ENCODE peak calls at places on chromosomes 7 and 10, in ten cellular contexts. T, P, J, S, W, E, L, A, Z and D are unnamed samples.

GRCh38 chr7:50229964-50230363 is 74.6 kb upstream of the IKZF1 start:
- DNase-seq in T (no peak), P (no peak), J (no peak), S (peak), W (no peak), E (no peak), L (peak), A (no peak), Z (no peak), D (no peak)

GRCh38 chr10:59337254-59337653 is 25.1 kb downstream of the FAM13C start:
- DNase-seq in T (no peak), P (no peak), J (no peak), S (peak), W (no peak), E (peak), L (peak), A (no peak), Z (no peak), D (no peak)

GRCh38 chr7:112337177-112337576 is 113.1 kb upstream of the IFRD1 start:
- DNase-seq in T (no peak), P (no peak), J (no peak), S (no peak), W (no peak), E (no peak), L (no peak), A (no peak), Z (no peak), D (no peak)

GRCh38 chr7:56110611-56111010 is 4.3 kb upstream of the CHCHD2 start:
- DNase-seq in T (no peak), P (no peak), J (no peak), S (no peak), W (no peak), E (no peak), L (no peak), A (no peak), Z (no peak), D (no peak)

GRCh38 chr10:68154211-68154497 is 44.9 kb downstream of the MYPN start:
- DNase-seq in T (no peak), P (peak), J (no peak), S (no peak), W (no peak), E (no peak), L (peak), A (no peak), Z (no peak), D (no peak)

GRCh38 chr7:118803-119376 is 73.5 kb upstream of the FAM20C start:
- DNase-seq in T (no peak), P (no peak), J (no peak), S (no peak), W (peak), E (no peak), L (no peak), A (no peak), Z (no peak), D (no peak)

GRCh38 chr7:2689951-2690705 is 2.1 kb downstream of the AMZ1 start:
- DNase-seq in T (no peak), P (no peak), J (no peak), S (peak), W (no peak), E (no peak), L (peak), A (no peak), Z (no peak), D (no peak)

GRCh38 chr7:5422324-5423271 is 1.0 kb downstream of the TNRC18 start:
- DNase-seq in T (peak), P (peak), J (no peak), S (no peak), W (no peak), E (no peak), L (no peak), A (no peak), Z (no peak), D (no peak)

GRCh38 chr7:39294022-39294421 is 272.2 kb upstream of the YAE1 start:
- DNase-seq in T (no peak), P (no peak), J (no peak), S (no peak), W (no peak), E (no peak), L (no peak), A (no peak), Z (no peak), D (no peak)

GRCh38 chr10:110815354-110816004 is 56.2 kb upstream of the PDCD4 start:
- DNase-seq in T (peak), P (no peak), J (no peak), S (peak), W (no peak), E (no peak), L (no peak), A (no peak), Z (no peak), D (no peak)

GRCh38 chr10:104406715-104407517 is 53.3 kb downstream of the CFAP58 start:
- DNase-seq in T (peak), P (no peak), J (peak), S (peak), W (no peak), E (no peak), L (peak), A (no peak), Z (no peak), D (no peak)

GRCh38 chr7:98399462-98399861 is 1.4 kb downstream of the BAIAP2L1 start:
- DNase-seq in T (no peak), P (no peak), J (no peak), S (peak), W (no peak), E (no peak), L (no peak), A (no peak), Z (no peak), D (no peak)

GRCh38 chr7:55546826-55547225 is 25.5 kb downstream of the VOPP1 start:
- DNase-seq in T (no peak), P (no peak), J (peak), S (peak), W (no peak), E (peak), L (peak), A (no peak), Z (no peak), D (no peak)

GRCh38 chr10:17454181-17454800 is at the start of gene ST8SIA6:
- DNase-seq in T (peak), P (peak), J (no peak), S (peak), W (no peak), E (peak), L (peak), A (peak), Z (peak), D (peak)

GRCh38 chr10:84335516-84335915 is 7.1 kb downstream of the CCSER2 start:
- DNase-seq in T (no peak), P (no peak), J (no peak), S (no peak), W (no peak), E (no peak), L (peak), A (no peak), Z (no peak), D (no peak)

GRCh38 chr10:123995082-123995460 is 98.3 kb downstream of the CHST15 start:
- DNase-seq in T (no peak), P (no peak), J (peak), S (no peak), W (peak), E (no peak), L (peak), A (no peak), Z (no peak), D (no peak)

GRCh38 chr10:116888380-116889055 is 39.2 kb downstream of the ENO4 start:
- DNase-seq in T (no peak), P (no peak), J (peak), S (no peak), W (no peak), E (no peak), L (peak), A (peak), Z (no peak), D (no peak)

GRCh38 chr10:70054902-70055301 is 2.3 kb downstream of the MACROH2A2 start:
- DNase-seq in T (no peak), P (no peak), J (no peak), S (no peak), W (no peak), E (no peak), L (no peak), A (no peak), Z (no peak), D (no peak)

GRCh38 chr7:92873776-92874175 is 37.4 kb upstream of the CDK6 start:
- DNase-seq in T (no peak), P (no peak), J (no peak), S (no peak), W (no peak), E (no peak), L (peak), A (no peak), Z (no peak), D (no peak)

GRCh38 chr10:35637456-35637855 is 4.6 kb downstream of the FZD8 start:
- DNase-seq in T (no peak), P (peak), J (no peak), S (no peak), W (no peak), E (no peak), L (peak), A (peak), Z (no peak), D (no peak)

GRCh38 chr7:112018305-112019030 is 187.7 kb downstream of the DOCK4 start:
- DNase-seq in T (no peak), P (no peak), J (no peak), S (no peak), W (no peak), E (no peak), L (peak), A (no peak), Z (no peak), D (no peak)

GRCh38 chr7:32051128-32051527 is 19.1 kb downstream of the PDE1C start:
- DNase-seq in T (no peak), P (no peak), J (no peak), S (no peak), W (no peak), E (no peak), L (no peak), A (no peak), Z (no peak), D (no peak)

GRCh38 chr7:135957627-135958026 is 19.5 kb downstream of the MTPN start:
- DNase-seq in T (no peak), P (no peak), J (no peak), S (no peak), W (no peak), E (no peak), L (no peak), A (no peak), Z (no peak), D (no peak)

GRCh38 chr7:83970081-83970480 is 224.5 kb downstream of the SEMA3A start:
- DNase-seq in T (no peak), P (no peak), J (no peak), S (no peak), W (no peak), E (no peak), L (no peak), A (no peak), Z (no peak), D (no peak)

GRCh38 chr10:4672199-4672598 is 153.8 kb upstream of the AKR1E2 start:
- DNase-seq in T (no peak), P (no peak), J (no peak), S (no peak), W (no peak), E (no peak), L (no peak), A (no peak), Z (no peak), D (no peak)

GRCh38 chr7:54764861-54765260 is 5.8 kb upstream of the SEC61G start:
- DNase-seq in T (no peak), P (no peak), J (no peak), S (no peak), W (no peak), E (no peak), L (no peak), A (no peak), Z (no peak), D (no peak)

GRCh38 chr7:131829911-131830310 is 273.5 kb upstream of the PODXL start:
- DNase-seq in T (no peak), P (peak), J (no peak), S (no peak), W (no peak), E (peak), L (no peak), A (peak), Z (no peak), D (no peak)

GRCh38 chr7:116242177-116242576 is 31.8 kb downstream of the TES start:
- DNase-seq in T (no peak), P (no peak), J (no peak), S (no peak), W (no peak), E (no peak), L (no peak), A (no peak), Z (no peak), D (no peak)

GRCh38 chr7:24858108-24858977 is 101.1 kb upstream of the GSDME start:
- DNase-seq in T (no peak), P (no peak), J (no peak), S (no peak), W (no peak), E (no peak), L (no peak), A (no peak), Z (no peak), D (no peak)

GRCh38 chr7:101832681-101833375 is 15.4 kb downstream of the CUX1 start:
- DNase-seq in T (no peak), P (no peak), J (no peak), S (no peak), W (no peak), E (no peak), L (no peak), A (no peak), Z (no peak), D (no peak)

GRCh38 chr7:138328215-138328614 is 131.8 kb upstream of the TRIM24 start:
- DNase-seq in T (no peak), P (no peak), J (no peak), S (no peak), W (no peak), E (no peak), L (peak), A (no peak), Z (no peak), D (no peak)

GRCh38 chr10:48440771-48441170 is 134.3 kb downstream of the MAPK8 start:
- DNase-seq in T (no peak), P (no peak), J (no peak), S (no peak), W (no peak), E (no peak), L (no peak), A (no peak), Z (no peak), D (no peak)

GRCh38 chr7:66429498-66430163 is 199.1 kb upstream of the KCTD7 start:
- DNase-seq in T (no peak), P (no peak), J (no peak), S (no peak), W (no peak), E (no peak), L (no peak), A (no peak), Z (no peak), D (no peak)

GRCh38 chr10:83935911-83936310 is 203.4 kb upstream of the GHITM start:
- DNase-seq in T (no peak), P (no peak), J (no peak), S (no peak), W (no peak), E (no peak), L (no peak), A (no peak), Z (no peak), D (no peak)

GRCh38 chr7:98137826-98138151 is 31.1 kb downstream of the LMTK2 start:
- DNase-seq in T (peak), P (no peak), J (no peak), S (peak), W (peak), E (no peak), L (no peak), A (no peak), Z (peak), D (no peak)

GRCh38 chr7:3573151-3573550 is 272.1 kb downstream of the SDK1 start:
- DNase-seq in T (no peak), P (no peak), J (no peak), S (no peak), W (no peak), E (no peak), L (no peak), A (no peak), Z (no peak), D (no peak)

GRCh38 chr10:93224005-93224779 is 150.5 kb downstream of the CYP26A1 start:
- DNase-seq in T (no peak), P (no peak), J (no peak), S (peak), W (no peak), E (no peak), L (no peak), A (no peak), Z (no peak), D (no peak)

GRCh38 chr10:3755440-3756359 is 29.3 kb downstream of the KLF6 start:
- DNase-seq in T (no peak), P (no peak), J (no peak), S (no peak), W (no peak), E (no peak), L (peak), A (no peak), Z (no peak), D (no peak)

GRCh38 chr7:1709281-1709680 is 39.2 kb downstream of the ELFN1 start:
- DNase-seq in T (no peak), P (no peak), J (no peak), S (no peak), W (no peak), E (peak), L (no peak), A (no peak), Z (peak), D (no peak)

DNA sequence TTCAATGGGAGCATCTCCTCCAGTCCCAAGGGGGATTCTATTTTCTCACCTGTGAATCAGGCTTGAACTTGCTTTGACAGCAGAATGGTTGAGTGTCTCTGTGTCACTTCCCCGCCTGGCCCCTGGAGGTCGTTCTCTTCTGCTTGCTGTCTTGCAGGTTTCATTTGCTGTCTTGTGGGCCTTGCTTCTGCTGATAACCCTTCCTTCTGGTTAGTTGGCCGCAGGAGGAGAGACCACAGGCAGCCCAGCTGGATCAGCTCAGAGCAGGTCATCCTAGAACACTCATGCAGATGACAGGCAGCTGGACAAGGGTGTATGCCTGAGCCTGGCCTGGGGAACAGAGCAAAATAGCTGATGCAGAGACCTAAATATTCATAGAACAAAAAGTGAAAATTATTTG is 344.2 kb upstream of the ADARB2 start:
- DNase-seq in T (no peak), P (no peak), J (no peak), S (peak), W (no peak), E (peak), L (no peak), A (peak), Z (no peak), D (no peak)
- TF ChIP-seq CTCF in T (no peak), P (peak), J (no peak), S (peak), W (no peak), E (peak), L (no peak), A (no peak), Z (no peak), D (no peak)

DNA sequence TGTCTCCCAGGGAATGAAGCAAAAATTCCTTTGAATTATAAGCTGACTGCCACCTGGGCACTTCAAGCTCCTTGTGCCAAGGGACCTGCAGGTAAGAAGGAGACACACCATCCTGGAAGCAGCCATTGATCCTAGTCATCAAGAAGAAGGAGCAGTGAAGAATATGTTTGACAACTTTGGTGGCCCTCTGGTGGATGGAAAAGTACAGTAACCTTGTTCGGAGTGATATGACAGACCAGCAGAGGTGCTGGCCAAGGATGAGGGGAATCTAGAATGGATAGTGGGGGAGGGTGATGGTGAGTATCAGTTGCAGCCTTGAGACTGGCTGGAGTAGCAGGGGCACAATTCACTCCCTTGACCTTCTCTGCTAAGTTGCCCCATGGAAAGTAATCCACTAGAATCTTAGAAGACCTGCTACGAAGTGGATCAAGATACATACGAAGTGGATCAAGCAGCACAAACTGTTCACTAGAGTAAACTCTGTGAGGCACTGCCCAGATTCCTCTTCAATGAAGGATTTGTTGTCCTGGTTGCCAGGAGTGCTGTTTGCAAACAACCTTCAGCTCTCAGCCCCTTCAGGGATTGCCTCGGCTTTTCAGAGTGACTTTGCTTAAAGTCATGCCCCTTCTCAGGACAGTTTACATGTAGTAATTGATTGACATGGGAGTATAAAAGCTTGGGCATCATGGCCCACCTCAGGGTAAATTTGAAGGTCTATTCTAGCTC is 44.8 kb upstream of the ORC5 start:
- DNase-seq in T (no peak), P (no peak), J (no peak), S (peak), W (no peak), E (peak), L (peak), A (no peak), Z (no peak), D (no peak)
- TF ChIP-seq CTCF in T (no peak), P (no peak), J (peak), S (peak), W (no peak), E (peak), L (peak), A (no peak), Z (no peak), D (peak)

DNA sequence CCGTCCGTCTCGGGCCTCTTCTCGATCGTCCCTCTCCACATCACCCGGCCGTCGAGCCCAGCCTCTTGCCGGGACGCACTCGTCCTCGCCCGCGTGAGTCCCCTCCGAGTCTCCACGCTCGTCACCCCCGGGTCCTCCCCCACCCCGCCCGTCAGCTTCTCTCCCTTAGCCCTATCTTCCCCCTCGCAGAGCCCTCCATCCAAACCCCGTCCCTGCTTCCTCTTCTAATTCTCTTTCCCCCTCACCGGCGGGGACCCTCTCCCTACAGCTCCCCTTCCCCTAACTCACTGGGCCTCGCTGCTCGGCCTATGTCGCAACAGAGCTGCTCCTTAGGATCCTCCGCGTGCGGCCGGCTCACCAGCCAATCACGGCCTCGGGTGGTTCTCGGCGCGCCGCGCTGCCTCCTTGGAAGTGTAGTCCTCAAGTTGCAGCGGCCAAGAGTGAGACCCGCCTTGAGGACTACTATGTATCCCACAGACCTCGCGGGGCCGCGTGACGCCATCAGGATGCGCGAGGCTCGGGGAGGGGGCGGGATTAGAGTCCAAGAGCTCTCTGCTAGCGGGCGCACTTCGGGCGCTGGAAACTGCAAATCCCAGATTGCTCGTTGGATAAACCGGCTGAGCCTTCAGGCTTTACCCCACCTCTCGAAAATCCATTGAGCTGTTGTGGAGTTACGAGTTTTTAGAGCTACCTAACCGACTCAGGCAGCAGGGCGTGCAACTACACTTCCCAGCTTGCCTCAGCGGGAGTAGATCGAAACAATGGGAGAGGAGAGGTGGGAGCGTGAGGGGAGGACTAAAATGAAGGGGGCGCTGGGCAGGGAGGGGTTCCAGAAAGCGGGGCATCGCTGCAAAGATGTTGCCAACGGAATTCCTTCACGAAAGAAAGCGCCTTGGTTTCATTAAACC is at the start of gene ABCF2:
- DNase-seq in T (peak), P (peak), J (peak), S (peak), W (peak), E (peak), L (peak), A (peak), Z (peak), D (peak)
- TF ChIP-seq CTCF in T (no peak), P (no peak), J (no peak), S (no peak), W (no peak), E (peak), L (no peak), A (no peak), Z (no peak), D (no peak)

GRCh38 chr7:22178735-22179134 is 178.2 kb downstream of the RAPGEF5 start:
- DNase-seq in T (no peak), P (no peak), J (no peak), S (no peak), W (no peak), E (no peak), L (no peak), A (no peak), Z (no peak), D (no peak)
- TF ChIP-seq CTCF in T (no peak), P (no peak), J (no peak), S (no peak), W (no peak), E (no peak), L (no peak), A (no peak), Z (no peak), D (no peak)